ENCODE peak calls at places on chromosomes 2 and 18, in five cellular contexts. Y is tibial nerve, I is fibroblast of pulmonary artery, M is fibroblast of mammary gland, O is K562. X is an unnamed sample.

GRCh38 chr2:159713691-159714585 is 1.6 kb downstream of the MARCHF7 start:
- DNase-seq in Y (no peak), I (peak), M (peak), O (peak), X (no peak)

GRCh38 chr2:172446524-172447063 is 19.2 kb downstream of the ITGA6 start:
- DNase-seq in Y (no peak), I (no peak), M (no peak), O (no peak), X (no peak)

GRCh38 chr2:69238449-69239031 is 148.5 kb downstream of the GFPT1 start:
- DNase-seq in Y (no peak), I (no peak), M (peak), O (no peak), X (no peak)

GRCh38 chr2:23698733-23699391 is 228.1 kb downstream of the ATAD2B start:
- DNase-seq in Y (no peak), I (peak), M (no peak), O (no peak), X (no peak)

GRCh38 chr2:29068513-29068912 is 5.8 kb downstream of the PCARE start:
- DNase-seq in Y (no peak), I (no peak), M (no peak), O (no peak), X (no peak)

GRCh38 chr18:67728364-67728763 is 211.8 kb upstream of the DSEL start:
- DNase-seq in Y (no peak), I (no peak), M (no peak), O (no peak), X (no peak)

GRCh38 chr2:19731515-19731914 is 170.3 kb downstream of the TTC32 start:
- DNase-seq in Y (no peak), I (no peak), M (no peak), O (no peak), X (no peak)

GRCh38 chr2:112199188-112199587 is 55.7 kb downstream of the ZC3H8 start:
- DNase-seq in Y (no peak), I (no peak), M (peak), O (no peak), X (no peak)

GRCh38 chr18:51029694-51030536 is at the start of gene SMAD4:
- DNase-seq in Y (peak), I (peak), M (peak), O (peak), X (peak)

GRCh38 chr2:40287201-40287600 is 164.7 kb downstream of the SLC8A1 start:
- DNase-seq in Y (no peak), I (peak), M (peak), O (no peak), X (no peak)

GRCh38 chr2:53819627-53820026 is 32.8 kb downstream of the ERLEC1 start:
- DNase-seq in Y (no peak), I (no peak), M (no peak), O (no peak), X (no peak)

GRCh38 chr2:236916181-236916580 is 169.5 kb upstream of the COPS8 start:
- DNase-seq in Y (no peak), I (no peak), M (no peak), O (no peak), X (no peak)

GRCh38 chr2:77147154-77147553 is 375.0 kb downstream of the LRRTM4 start:
- DNase-seq in Y (no peak), I (no peak), M (no peak), O (no peak), X (no peak)

GRCh38 chr2:154952346-154953010 is 254.0 kb downstream of the KCNJ3 start:
- DNase-seq in Y (no peak), I (no peak), M (no peak), O (no peak), X (no peak)

GRCh38 chr2:157328133-157328532 is 2.5 kb upstream of the ERMN start:
- DNase-seq in Y (no peak), I (no peak), M (peak), O (no peak), X (no peak)

DNA sequence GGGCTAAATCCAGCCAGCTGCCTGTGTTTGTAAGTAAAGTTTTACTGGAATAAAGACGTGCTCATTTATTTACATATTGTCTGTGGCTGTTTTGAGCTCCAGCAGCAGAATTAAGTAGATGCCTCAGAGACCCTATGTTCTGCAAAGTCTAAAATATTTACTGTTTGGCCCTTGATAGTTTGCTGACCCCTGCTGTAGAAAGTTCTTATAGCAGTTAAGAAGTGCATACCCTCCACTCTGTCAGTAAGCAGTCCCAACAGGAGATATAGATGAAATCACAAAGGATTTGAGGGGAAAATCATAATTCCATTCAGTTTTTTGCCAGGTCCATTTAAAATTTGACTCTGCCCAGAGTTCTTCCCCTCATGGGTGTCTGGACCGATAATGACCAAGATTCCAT is 50.1 kb upstream of the ITM2C start:
- DNase-seq in Y (no peak), I (peak), M (peak), O (peak), X (no peak)
- TF ChIP-seq CTCF in Y (no peak), I (peak), M (peak), O (peak), X (no peak)

DNA sequence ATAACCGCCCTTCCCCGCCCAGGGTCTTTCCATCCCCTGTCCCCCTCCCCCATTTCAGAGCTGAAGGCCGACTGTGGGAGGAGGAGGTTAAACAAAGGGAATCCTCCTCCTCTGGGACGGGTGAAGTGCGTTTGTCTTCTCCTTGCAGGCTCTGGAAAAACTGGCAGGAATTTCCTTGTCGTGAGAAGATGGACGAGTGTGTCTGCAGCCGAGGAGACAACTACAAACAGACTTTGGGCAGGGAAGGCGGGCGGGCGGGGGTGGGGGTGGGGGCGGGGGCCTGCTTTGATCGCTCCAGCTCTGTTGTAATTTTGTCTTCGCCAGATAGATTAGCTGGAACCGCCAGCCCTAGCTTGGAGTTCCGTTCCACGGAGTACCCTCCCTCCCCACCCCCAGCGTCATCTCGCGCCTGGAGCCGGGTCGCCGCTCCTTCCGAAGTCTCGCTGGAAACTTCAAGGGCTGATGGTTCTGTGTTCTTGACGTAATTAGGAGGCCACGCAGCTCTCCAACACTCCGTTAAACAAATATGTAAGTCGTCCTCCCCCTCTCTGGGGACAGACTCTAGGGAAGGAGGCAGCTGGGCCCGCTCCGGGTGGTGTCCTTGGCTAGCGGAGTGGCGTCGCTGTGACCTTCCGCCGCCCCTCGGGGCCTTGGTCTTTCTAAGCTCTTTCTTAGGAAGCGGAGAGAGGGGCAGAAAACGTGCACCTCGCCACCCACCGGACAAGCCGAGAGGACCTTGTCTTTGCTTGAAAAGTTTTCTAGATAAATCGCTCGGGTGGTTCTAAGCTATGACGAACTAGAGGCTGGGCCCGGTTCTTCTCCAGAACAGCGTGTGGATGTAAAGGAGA is 6.2 kb upstream of the SP9 start:
- DNase-seq in Y (no peak), I (no peak), M (no peak), O (no peak), X (no peak)
- H3K4me3 ChIP-seq in Y (no peak), I (no peak), M (peak), O (no peak), X (no peak)

GRCh38 chr18:58316943-58317342 is 272.9 kb downstream of the NEDD4L start:
- DNase-seq in Y (no peak), I (no peak), M (no peak), O (no peak), X (no peak)

GRCh38 chr18:58321986-58322385 is 278.0 kb downstream of the NEDD4L start:
- DNase-seq in Y (no peak), I (peak), M (peak), O (peak), X (no peak)

GRCh38 chr18:58324824-58325520 is 280.9 kb downstream of the NEDD4L start:
- DNase-seq in Y (no peak), I (no peak), M (peak), O (no peak), X (no peak)

GRCh38 chr18:58319719-58320118 is 275.7 kb downstream of the NEDD4L start:
- DNase-seq in Y (no peak), I (no peak), M (no peak), O (no peak), X (no peak)

GRCh38 chr18:58320907-58321561 is 277.0 kb downstream of the NEDD4L start:
- DNase-seq in Y (no peak), I (no peak), M (no peak), O (no peak), X (no peak)
- TF ChIP-seq CTCF in Y (no peak), I (no peak), M (no peak), O (no peak), X (no peak)

GRCh38 chr2:8984152-8984551 is 19.3 kb downstream of the MBOAT2 start:
- DNase-seq in Y (no peak), I (peak), M (no peak), O (no peak), X (no peak)

GRCh38 chr2:8986327-8986976 is 17.0 kb downstream of the MBOAT2 start:
- DNase-seq in Y (no peak), I (no peak), M (no peak), O (peak), X (no peak)

GRCh38 chr2:8985561-8986326 is 17.7 kb downstream of the MBOAT2 start:
- DNase-seq in Y (no peak), I (no peak), M (peak), O (no peak), X (no peak)

GRCh38 chr2:8983571-8983970 is 19.9 kb downstream of the MBOAT2 start:
- DNase-seq in Y (no peak), I (no peak), M (no peak), O (no peak), X (no peak)

DNA sequence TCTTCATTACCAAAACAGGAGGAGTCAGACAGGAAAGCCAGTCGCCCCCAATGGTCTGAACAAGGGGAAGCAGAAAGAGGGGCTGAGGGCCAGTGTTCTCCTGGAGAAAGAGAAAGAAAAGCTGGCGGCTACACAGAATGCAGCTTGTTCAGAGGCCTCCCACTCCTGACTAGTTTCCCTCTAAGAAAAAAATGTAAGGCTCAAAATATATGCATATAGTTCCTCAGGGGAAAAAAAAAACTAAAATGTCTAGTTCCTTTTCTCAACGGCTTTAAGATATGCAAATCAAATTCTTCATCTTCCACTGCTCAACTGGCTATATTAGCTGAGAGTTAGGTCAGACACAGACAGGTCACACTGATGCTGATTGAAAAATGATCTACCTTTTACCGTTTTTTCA is 18.6 kb downstream of the MBOAT2 start:
- DNase-seq in Y (no peak), I (no peak), M (no peak), O (no peak), X (no peak)
- H3K4me3 ChIP-seq in Y (no peak), I (peak), M (no peak), O (peak), X (no peak)

GRCh38 chr2:43802135-43802534 is 28.3 kb downstream of the DYNC2LI1 start:
- DNase-seq in Y (no peak), I (no peak), M (no peak), O (no peak), X (no peak)

GRCh38 chr2:43800894-43801293 is 27.1 kb downstream of the DYNC2LI1 start:
- DNase-seq in Y (no peak), I (no peak), M (no peak), O (no peak), X (no peak)

GRCh38 chr2:43803113-43803512 is 29.3 kb downstream of the DYNC2LI1 start:
- DNase-seq in Y (no peak), I (peak), M (peak), O (no peak), X (no peak)

GRCh38 chr2:43796206-43796605 is 22.4 kb downstream of the DYNC2LI1 start:
- DNase-seq in Y (no peak), I (no peak), M (no peak), O (no peak), X (no peak)

DNA sequence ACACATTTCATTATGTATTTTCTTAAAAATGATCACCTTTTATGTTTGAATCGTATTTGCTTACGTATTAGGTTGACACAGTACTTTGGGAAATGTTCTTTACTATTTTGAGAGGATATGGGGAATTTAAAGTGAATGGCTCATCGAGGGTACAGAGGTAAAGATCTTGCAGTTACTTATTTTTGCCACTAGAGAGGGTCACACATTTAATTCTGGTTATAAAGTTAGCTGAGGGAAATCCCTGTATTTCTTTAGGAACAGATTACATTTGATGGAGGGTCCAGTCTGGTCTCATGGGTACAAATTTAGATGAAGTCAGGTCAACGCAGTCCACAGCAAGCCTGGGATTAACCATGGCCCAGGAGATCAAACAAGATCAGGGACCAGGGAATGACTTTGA is 24.5 kb downstream of the DYNC2LI1 start:
- DNase-seq in Y (no peak), I (no peak), M (no peak), O (peak), X (no peak)
- TF ChIP-seq CTCF in Y (no peak), I (peak), M (peak), O (peak), X (no peak)

GRCh38 chr2:221569342-221570278 is 2.5 kb downstream of the EPHA4 start:
- DNase-seq in Y (no peak), I (no peak), M (no peak), O (no peak), X (no peak)
- H3K4me3 ChIP-seq in Y (no peak), I (no peak), M (no peak), O (no peak), X (peak)

GRCh38 chr2:56676966-56677365 is 493.2 kb downstream of the CCDC85A start:
- DNase-seq in Y (no peak), I (no peak), M (no peak), O (no peak), X (no peak)

GRCh38 chr2:56666758-56667157 is 483.0 kb downstream of the CCDC85A start:
- DNase-seq in Y (no peak), I (no peak), M (no peak), O (no peak), X (no peak)

DNA sequence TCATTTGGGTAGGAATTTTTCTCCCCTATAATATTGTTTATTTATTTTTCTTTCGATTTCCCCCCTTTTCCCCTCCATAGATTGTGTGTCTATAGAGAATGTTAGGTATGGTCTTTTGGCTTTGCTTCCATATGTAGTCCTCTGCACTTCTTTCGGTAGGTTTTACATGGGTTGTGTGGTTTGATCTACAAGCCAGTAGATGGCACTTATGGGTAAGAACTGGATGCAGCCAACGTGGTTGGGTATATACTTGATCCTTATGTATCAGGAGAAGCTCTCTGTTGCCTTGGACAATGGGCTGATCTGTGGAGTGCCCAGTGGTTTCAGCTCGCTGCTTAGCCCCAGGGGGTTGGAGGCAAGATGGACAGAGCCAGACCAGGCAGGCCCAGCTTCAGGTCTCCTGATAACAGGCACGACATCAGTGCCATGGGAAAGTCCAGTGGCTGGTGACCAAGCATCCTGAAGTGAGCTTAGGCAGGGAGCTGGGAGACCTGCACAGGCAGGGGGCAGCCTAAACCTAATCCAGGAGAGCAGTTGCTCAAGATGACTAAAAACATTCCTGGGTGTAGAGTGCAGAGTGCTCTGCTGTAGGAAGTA is 488.3 kb downstream of the CCDC85A start:
- DNase-seq in Y (no peak), I (peak), M (peak), O (no peak), X (no peak)
- TF ChIP-seq CTCF in Y (no peak), I (peak), M (peak), O (no peak), X (no peak)

GRCh38 chr2:127419112-127419430 is 844 bp downstream of the PROC start:
- DNase-seq in Y (no peak), I (no peak), M (no peak), O (no peak), X (no peak)
- H3K4me3 ChIP-seq in Y (no peak), I (no peak), M (no peak), O (no peak), X (no peak)